ENCODE peak calls at places on chromosomes 1 and 21, in four cellular contexts. L, I, B and X are unnamed samples.

GRCh38 chr1:224852901-224853568 is 76.4 kb upstream of the DNAH14 start:
- DNase-seq in L (peak), I (peak), B (peak), X (peak)

GRCh38 chr1:30868833-30869435 is 39.6 kb downstream of the SDC3 start:
- DNase-seq in L (no peak), I (no peak), B (peak), X (no peak)

GRCh38 chr1:118177998-118178397 is 7.0 kb downstream of the SPAG17 start:
- DNase-seq in L (no peak), I (no peak), B (no peak), X (no peak)

GRCh38 chr21:46183910-46184624 is at the start of gene SPATC1L:
- DNase-seq in L (peak), I (peak), B (peak), X (peak)

GRCh38 chr1:221888218-221888617 is 146.3 kb upstream of the DUSP10 start:
- DNase-seq in L (no peak), I (no peak), B (no peak), X (no peak)

GRCh38 chr1:233373226-233373625 is 45.7 kb downstream of the MAP3K21 start:
- DNase-seq in L (no peak), I (no peak), B (no peak), X (no peak)

GRCh38 chr1:59139396-59139795 is 157.5 kb upstream of the FGGY start:
- DNase-seq in L (no peak), I (peak), B (no peak), X (peak)

GRCh38 chr1:100921110-100921706 is 25.3 kb downstream of the SLC30A7 start:
- DNase-seq in L (peak), I (peak), B (no peak), X (peak)

GRCh38 chr1:146032613-146033219 is 11.2 kb upstream of the HJV start:
- DNase-seq in L (peak), I (peak), B (peak), X (peak)

GRCh38 chr1:62588000-62588399 is 9.3 kb upstream of the ANGPTL3 start:
- DNase-seq in L (no peak), I (no peak), B (no peak), X (no peak)

GRCh38 chr1:6233376-6233775 is 2.4 kb downstream of the ICMT start:
- DNase-seq in L (no peak), I (no peak), B (no peak), X (no peak)

GRCh38 chr21:41583274-41583790 is 75.4 kb upstream of the TMPRSS2 start:
- DNase-seq in L (no peak), I (peak), B (no peak), X (no peak)

GRCh38 chr1:226601456-226601855 is 52.9 kb downstream of the STUM start:
- DNase-seq in L (no peak), I (no peak), B (no peak), X (no peak)

GRCh38 chr1:151060241-151061011 is at the start of gene MLLT11:
- DNase-seq in L (peak), I (no peak), B (no peak), X (peak)

GRCh38 chr1:94058766-94059165 is 62.2 kb downstream of the ABCA4 start:
- DNase-seq in L (no peak), I (no peak), B (no peak), X (no peak)

DNA sequence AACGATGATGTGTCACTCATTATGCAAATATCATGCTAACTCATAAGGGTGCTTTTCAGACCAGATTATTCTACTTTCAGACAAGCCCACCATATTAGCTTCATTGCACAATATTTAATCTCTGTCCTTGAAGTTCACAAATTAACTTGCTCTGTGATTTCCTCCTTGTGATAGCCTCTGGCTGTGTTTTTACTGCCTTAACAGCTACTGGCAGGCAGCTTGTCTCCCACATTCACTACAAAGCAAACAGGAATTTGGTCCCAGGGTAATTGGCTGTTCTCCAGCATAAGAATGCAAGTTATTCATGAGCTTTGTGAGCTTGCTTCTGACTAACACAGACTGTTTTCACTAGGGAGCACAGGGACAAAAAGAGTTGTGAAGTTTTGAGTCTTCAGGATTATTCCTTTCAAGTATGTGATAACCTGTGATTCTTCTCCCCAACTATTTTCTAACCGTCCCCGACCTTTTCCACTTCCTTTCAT is 87.9 kb upstream of the HMCN1 start:
- DNase-seq in L (peak), I (peak), B (no peak), X (no peak)
- TF ChIP-seq TARDBP in L (no peak), I (peak), B (no peak), X (no peak)

DNA sequence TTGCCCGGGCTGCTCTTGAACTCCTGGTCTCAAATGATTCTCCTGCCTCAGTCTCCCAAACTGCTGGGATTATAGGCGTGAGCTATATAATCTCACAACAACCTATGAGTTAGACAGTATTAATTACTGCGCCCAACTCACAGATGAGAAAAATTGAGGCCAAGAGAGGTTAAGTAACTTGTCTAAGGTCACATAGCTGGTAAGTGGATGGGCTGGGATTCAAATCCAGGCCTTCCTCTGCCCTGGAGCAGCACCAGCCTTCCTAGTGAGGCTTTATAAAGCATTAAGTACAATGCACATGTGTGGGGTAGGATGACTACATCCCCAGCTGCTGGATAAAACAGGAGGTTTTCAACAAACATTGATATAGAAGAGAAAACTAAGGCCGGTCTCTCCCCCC is 15.1 kb downstream of the E2F2 start:
- DNase-seq in L (no peak), I (no peak), B (no peak), X (no peak)
- TF ChIP-seq TARDBP in L (no peak), I (no peak), B (no peak), X (no peak)

DNA sequence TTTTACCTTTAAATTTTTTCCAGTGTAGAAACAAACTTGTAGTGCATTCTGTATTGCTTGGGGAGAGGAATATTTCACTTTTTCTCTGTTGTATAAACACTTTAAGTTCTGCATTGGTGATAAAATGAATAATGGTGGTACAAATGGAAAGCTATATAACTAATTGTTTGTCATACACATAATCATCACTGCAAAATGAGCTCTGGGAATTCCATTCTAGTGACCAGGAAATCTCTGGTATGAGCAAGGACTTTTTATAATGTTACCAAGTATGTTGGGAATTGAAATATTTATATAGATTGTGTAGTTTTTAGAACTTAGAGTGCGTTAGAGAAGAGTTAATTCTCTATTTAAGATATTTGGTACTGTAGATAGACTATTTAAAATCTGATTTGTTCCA is 5.0 kb upstream of the FMN2 start:
- DNase-seq in L (no peak), I (no peak), B (no peak), X (no peak)
- TF ChIP-seq TARDBP in L (no peak), I (no peak), B (no peak), X (no peak)

DNA sequence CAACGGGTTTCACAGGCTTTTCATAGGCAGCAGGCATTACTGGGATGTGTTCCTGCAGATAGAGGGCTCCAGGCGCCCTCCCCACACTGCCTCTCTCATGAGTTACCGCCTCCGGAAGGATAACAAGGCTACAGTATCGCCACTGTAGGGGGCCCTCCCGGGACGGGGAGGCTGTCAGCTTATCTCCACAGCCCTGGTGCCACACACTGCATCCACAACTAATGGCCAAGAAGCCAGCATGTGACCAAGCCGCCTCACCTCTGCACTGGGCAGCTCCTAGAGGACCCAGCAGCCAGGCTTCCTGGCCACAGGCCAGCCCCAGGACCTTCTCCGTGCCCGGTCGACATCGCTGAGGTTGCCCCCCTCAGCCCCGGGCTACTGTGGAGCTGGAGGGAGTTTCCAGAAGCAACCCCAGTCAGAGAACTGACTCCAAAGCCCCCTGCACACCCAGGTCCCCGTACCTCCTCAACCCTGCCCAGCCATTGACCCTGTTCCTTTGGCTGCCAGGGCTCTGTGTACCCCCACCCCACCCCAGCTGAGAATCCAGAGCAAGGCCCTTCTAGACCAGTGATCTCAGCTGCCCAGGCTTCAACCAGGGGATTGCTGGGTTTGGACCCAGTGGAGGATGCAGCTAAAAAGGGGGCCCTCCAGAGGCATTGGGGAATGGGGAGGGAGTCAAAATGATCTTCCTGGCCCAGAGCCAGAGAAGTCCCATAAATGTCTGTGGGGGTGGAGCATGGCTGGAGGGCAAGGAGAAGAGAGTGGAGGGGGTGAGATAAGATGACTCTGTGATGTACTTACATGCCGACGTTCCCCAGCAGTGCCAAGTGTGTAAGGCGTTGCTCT is 45.0 kb downstream of the NEK2 start:
- DNase-seq in L (peak), I (peak), B (no peak), X (peak)
- TF ChIP-seq TARDBP in L (no peak), I (no peak), B (no peak), X (no peak)

GRCh38 chr1:44594353-44594752 is 79.9 kb downstream of the TMEM53 start:
- DNase-seq in L (no peak), I (no peak), B (no peak), X (no peak)
- TF ChIP-seq TARDBP in L (no peak), I (no peak), B (no peak), X (no peak)

GRCh38 chr1:234707641-234708040 is 97.7 kb upstream of the IRF2BP2 start:
- DNase-seq in L (no peak), I (no peak), B (no peak), X (no peak)
- TF ChIP-seq TARDBP in L (no peak), I (no peak), B (no peak), X (no peak)

GRCh38 chr1:165903672-165904071 is 76.3 kb downstream of the UCK2 start:
- DNase-seq in L (no peak), I (no peak), B (no peak), X (no peak)
- TF ChIP-seq TARDBP in L (no peak), I (no peak), B (no peak), X (no peak)

DNA sequence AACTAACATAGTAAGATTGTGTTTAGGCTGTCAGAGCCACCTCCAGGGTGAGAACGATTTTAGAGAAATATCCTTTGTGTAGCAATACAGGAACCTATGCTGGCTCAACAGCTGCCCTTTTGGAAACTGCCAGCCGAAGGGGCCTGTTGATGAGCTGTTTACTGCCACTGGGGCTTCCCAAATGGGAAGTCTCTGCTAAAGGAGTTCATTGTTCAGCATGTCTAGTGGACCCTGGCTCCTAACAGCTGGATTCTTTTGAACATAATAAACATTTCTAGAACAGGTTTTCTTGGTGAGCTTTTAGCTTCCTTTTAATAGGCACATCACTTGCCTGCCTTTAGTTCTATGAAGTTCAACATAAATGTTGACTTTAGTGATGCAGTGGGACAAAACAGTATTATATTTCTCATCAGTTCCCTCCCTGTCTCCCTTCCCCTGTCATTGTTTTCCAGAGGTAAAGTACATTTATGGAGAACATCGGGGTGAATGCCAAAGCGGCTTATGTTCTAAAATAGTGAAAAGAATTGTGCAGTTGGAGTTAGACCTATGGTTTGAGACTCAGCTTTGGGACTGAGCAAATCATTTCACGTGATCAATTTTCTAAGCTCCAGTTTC is 57.4 kb downstream of the UCK2 start:
- DNase-seq in L (no peak), I (peak), B (no peak), X (no peak)
- TF ChIP-seq TARDBP in L (no peak), I (no peak), B (no peak), X (no peak)

DNA sequence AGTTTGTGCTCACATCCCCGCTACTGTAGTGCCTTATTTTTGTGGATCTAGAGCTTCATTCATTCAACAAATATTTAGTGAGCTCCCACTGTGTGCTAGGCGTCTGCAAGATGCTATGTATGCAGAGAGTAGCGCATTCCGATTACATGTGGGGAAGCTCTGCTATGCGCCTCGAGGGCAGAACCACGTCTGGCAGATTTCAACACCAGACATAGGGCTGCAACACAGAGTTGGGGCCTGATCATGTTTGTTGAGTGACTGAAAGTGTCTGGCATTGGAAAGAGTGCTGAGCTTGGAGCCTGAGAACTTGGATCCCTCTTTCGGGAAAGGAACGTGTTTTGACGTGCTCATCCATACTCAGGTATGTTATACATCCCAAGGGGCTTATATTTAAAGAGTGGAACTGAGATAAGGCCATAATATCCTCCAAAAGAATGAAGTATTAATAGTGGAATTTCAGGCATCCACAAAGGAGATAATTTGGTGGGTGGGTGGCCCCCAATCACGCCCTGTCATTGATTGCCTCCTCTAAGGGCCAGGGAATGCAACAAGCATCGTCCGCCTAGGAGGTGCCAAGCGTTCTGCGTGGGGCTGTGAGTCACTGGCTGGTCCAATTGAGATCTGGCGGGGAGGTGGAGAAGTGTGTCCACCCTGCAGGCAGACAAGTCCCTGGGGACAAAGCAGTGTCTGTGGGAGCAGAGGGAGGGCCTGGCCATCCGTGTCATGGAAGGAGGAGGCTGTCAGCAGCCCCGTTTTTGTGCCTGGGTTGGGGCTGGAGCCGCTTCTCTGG is 62.8 kb upstream of the ZBTB40 start:
- DNase-seq in L (no peak), I (no peak), B (no peak), X (no peak)
- TF ChIP-seq TARDBP in L (no peak), I (no peak), B (no peak), X (no peak)